ENCODE peak calls at places on chromosomes 5 and 9, in five cellular contexts. S is stimulated activated CD8-positive, alpha-beta memory T cell treated with anti-CD3 and anti-CD28 coated beads, Interleukin-4, amount 100 ng/mL, for 1 hour; X is glomerular endothelial cell; C is naive thymus-derived CD4-positive, alpha-beta T cell; Z is epithelial cell of esophagus. E is an unnamed sample.

GRCh38 chr9:137280478-137281344 is 3.2 kb downstream of the TOR4A start:
- DNase-seq in X (no peak), C (no peak), S (no peak), Z (peak), E (no peak)

GRCh38 chr5:32228816-32229215 is 54.7 kb upstream of the GOLPH3 start:
- DNase-seq in C (no peak), Z (no peak), S (no peak), X (no peak), E (no peak)

GRCh38 chr5:10352404-10353240 is 873 bp upstream of the MARCHF6 start:
- DNase-seq in X (no peak), C (no peak), S (no peak), Z (peak), E (no peak)

GRCh38 chr9:71524446-71524845 is 243.9 kb downstream of the CEMIP2 start:
- DNase-seq in C (no peak), S (no peak), Z (no peak), X (no peak), E (no peak)

GRCh38 chr5:135468541-135468940 is 16.4 kb upstream of the TIFAB start:
- DNase-seq in C (no peak), S (no peak), X (no peak), Z (no peak), E (no peak)

GRCh38 chr5:179228341-179229121 is 116.7 kb downstream of the ADAMTS2 start:
- DNase-seq in X (no peak), S (no peak), Z (no peak), C (no peak), E (no peak)

GRCh38 chr9:36345103-36345846 is 54.8 kb downstream of the RNF38 start:
- DNase-seq in S (no peak), C (no peak), Z (no peak), X (no peak), E (no peak)

GRCh38 chr9:135499326-135500070 is 984 bp upstream of the MRPS2 start:
- DNase-seq in C (peak), S (peak), X (peak), Z (peak), E (peak)

GRCh38 chr5:159788835-159789331 is 127.4 kb upstream of the ADRA1B start:
- DNase-seq in C (no peak), S (no peak), Z (no peak), X (no peak), E (no peak)

GRCh38 chr9:113979713-113980086 is 98.4 kb downstream of the AMBP start:
- DNase-seq in Z (no peak), C (no peak), S (no peak), X (no peak), E (no peak)